ENCODE peak calls at places on chromosomes 4 and X, in four cellular contexts. D is ascending aorta, I is GM13977, H is Peyer's patch. T is an unnamed sample.

GRCh38 chrX:103464071-103464773 is 55.1 kb downstream of the RAB40A start:
- DNase-seq in D (no peak), I (peak; percentile 21), H (no peak), T (peak; percentile 25)

GRCh38 chrX:11944486-11944885 is 186.4 kb downstream of the MSL3 start:
- DNase-seq in D (no peak), I (peak; percentile 7), H (no peak), T (peak; percentile 6)

GRCh38 chr4:185840201-185840600 is 28.2 kb upstream of the SORBS2 start:
- DNase-seq in D (no peak), I (no peak), H (no peak), T (no peak)

GRCh38 chr4:6328526-6328925 is 58.9 kb downstream of the WFS1 start:
- DNase-seq in D (no peak), I (no peak), H (no peak), T (no peak)

GRCh38 chr4:55312491-55313101 is 33.4 kb upstream of the SRD5A3 start:
- DNase-seq in D (peak; percentile 63), I (peak; percentile 9), H (no peak), T (no peak)

GRCh38 chr4:174217273-174218126 is 66.0 kb downstream of the FBXO8 start:
- DNase-seq in D (no peak), I (no peak), H (no peak), T (peak; percentile 15)

GRCh38 chr4:154503598-154503997 is 12.0 kb upstream of the DCHS2 start:
- DNase-seq in D (no peak), I (no peak), H (no peak), T (no peak)

GRCh38 chrX:121256653-121257052 is 209.2 kb downstream of the GLUD2 start:
- DNase-seq in D (no peak), I (no peak), H (no peak), T (no peak)

GRCh38 chr4:87055340-87055739 is 120.5 kb downstream of the AFF1 start:
- DNase-seq in D (no peak), I (no peak), H (no peak), T (no peak)

GRCh38 chrX:110226931-110227330 is 91.0 kb downstream of the AMMECR1 start:
- DNase-seq in D (no peak), I (no peak), H (no peak), T (no peak)

DNA sequence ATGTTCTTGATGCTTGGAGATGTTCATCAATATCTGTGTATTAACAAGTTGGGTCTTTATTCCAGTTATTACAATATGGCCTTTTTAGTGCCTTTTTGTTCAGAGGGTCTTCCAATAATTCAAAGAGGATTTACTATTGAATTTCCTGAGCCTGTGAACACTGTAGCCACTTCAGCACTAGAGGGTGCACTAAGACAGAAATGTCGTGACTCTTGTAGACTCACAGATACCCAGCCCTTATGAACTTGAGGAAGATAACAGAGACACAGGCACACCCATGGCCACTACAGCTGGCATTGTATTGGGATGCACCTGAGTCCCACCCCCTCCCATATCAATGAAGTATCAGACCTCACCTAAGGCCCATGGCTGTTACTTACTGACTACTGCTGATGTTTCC is 54.4 kb upstream of the ACTRT1 start:
- DNase-seq in D (no peak), I (peak; percentile 4), H (no peak), T (no peak)
- TF ChIP-seq CTCF in D (no peak), I (peak; percentile 65), H (no peak), T (peak; percentile 18)

GRCh38 chr4:4397441-4397819 is 10.5 kb downstream of the NSG1 start:
- DNase-seq in D (no peak), I (no peak), H (no peak), T (no peak)

GRCh38 chr4:4396628-4397440 is 9.9 kb downstream of the NSG1 start:
- DNase-seq in D (no peak), I (no peak), H (no peak), T (no peak)

GRCh38 chr4:4398430-4398829 is 11.5 kb downstream of the NSG1 start:
- DNase-seq in D (no peak), I (no peak), H (no peak), T (no peak)

GRCh38 chr4:4394644-4395043 is 7.7 kb downstream of the NSG1 start:
- DNase-seq in D (no peak), I (no peak), H (no peak), T (no peak)

DNA sequence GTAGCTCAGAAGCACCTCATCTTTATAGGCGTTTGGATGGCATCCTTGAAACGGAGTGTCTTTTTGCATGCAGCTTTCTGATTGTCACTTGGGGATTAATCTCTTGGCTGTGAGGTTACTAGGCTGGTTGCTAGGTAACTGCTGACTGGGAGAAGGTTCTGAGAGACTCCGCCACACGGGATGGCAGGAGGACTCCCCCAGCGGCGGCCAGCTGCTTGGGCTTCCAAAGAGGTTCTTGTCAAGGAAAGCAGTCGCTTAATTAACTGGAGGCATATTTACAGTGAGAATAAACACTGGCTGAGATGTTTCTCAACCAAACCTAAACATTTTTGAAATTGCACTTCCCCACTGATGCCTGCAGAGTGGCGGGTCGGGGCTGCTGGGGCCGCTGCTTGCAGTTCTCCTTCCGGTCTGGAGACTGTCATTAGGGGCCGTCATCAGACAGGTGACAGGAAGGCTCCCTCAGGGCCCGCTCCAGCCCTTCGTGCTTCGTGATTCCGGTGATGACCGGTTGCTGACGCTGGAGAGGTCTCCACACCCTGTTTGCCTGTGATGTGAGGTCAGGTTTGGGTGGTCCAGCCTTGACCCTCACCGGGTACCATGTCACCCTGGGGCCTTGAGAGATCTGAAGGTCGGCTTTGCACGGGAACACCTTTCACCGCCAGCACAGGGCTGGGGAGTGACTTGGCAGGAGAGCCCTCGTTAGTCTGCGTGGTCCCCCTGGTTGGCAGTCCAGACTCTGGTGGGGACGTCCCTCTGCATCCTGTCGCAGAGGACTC is 9.1 kb downstream of the NSG1 start:
- DNase-seq in D (no peak), I (peak; percentile 60), H (no peak), T (no peak)
- TF ChIP-seq CTCF in D (no peak), I (no peak), H (no peak), T (no peak)

DNA sequence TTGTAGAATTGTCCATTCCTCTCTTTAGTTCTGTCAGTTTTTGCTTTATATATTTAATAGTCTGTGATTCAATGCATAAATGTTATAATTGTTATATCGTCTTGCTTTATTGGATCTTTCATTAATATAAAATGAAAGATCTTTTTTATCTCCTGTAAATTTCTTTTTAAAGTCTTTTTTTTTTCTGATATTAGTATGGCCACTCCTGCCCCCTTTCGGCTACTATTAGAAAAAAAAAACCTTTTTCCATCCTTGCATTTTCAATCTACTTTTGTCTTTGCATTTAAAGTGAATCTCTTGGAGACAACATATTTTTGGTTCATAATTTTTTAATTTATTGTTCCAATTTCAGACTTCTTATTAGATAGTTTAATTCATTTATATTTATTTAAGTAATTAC is 677.4 kb upstream of the NDST4 start:
- DNase-seq in D (no peak), I (no peak), H (no peak), T (no peak)
- TF ChIP-seq CTCF in D (no peak), I (no peak), H (no peak), T (no peak)

DNA sequence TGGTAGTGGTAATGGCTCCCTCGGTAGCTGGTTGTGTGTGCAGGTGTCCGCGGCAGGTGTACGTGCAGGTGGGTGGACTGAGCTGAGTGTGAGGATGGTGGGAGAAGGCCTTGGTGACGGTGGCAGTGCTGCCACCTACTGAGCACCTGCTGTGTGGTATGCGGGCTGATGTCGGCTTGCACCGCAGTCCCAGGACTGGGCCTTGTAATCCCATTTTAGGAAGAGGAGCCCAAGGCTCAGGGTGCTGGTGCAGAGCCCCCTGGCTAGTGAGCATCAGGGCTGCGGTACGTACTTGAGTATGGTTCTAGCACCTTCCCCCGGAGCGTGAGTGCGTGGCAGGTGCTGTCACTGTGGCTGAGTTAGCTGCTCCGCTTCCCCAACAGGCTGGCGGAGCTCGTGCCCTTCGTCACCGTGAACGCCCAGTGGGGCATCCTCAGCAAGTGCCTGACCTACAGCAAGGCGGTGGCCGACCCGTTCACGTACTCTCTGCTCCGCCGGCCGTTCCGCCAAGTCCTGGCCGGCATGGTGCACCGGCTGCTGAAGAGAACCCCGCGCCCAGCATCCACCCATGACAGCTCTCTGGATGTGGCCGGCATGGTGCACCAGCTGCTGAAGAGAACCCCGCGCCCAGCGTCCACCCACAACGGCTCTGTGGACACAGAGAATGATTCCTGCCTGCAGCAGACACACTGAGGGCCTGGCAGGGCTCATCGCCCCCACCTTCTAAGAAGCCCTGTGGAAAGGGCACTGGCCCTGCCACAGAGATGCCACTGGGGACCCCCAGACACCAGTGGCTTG is 5.7 kb upstream of the CPZ start:
- DNase-seq in D (no peak), I (no peak), H (no peak), T (no peak)
- TF ChIP-seq CTCF in D (no peak), I (peak; percentile 29), H (no peak), T (no peak)

T was measured in GM10248.